ENCODE peak calls at places on chromosomes 4 and X, in nine cellular contexts. L is CD8-positive, alpha-beta T cell; E is IMR-90; S is heart left ventricle; W is heart right ventricle; O is right atrium auricular region; Y is uterus; I is H9; R is coronary artery. M is an unnamed sample.

GRCh38 chr4:1410491-1411325 is 4.5 kb upstream of the NKX1-1 start:
- DNase-seq in Y (no peak), O (peak; percentile 49), S (peak; percentile 51), L (no peak), E (peak; percentile 16), W (peak; percentile 63), I (peak; percentile 87), R (peak; percentile 62), M (no peak)

GRCh38 chr4:86970447-86971354 is 35.9 kb downstream of the AFF1 start:
- DNase-seq in O (no peak), R (no peak), E (no peak), S (peak; percentile 38), L (no peak), Y (no peak), W (peak; percentile 16), I (no peak), M (no peak)

GRCh38 chrX:74804574-74804973 is 120.7 kb downstream of the NEXMIF start:
- DNase-seq in R (no peak), W (no peak), S (no peak), O (no peak), Y (no peak), L (no peak), E (no peak), I (no peak), M (no peak)

GRCh38 chr4:110619001-110619350 is 3.9 kb downstream of the PITX2 start:
- DNase-seq in O (no peak), L (no peak), S (no peak), W (no peak), Y (no peak), I (no peak), E (no peak), R (no peak), M (no peak)

GRCh38 chrX:16771483-16772398 is 14.5 kb upstream of the TXLNG start:
- DNase-seq in S (no peak), W (no peak), Y (no peak), R (no peak), E (peak; percentile 86), L (no peak), O (no peak), I (peak; percentile 83), M (no peak)

GRCh38 chr4:42390622-42391355 is 6.5 kb upstream of the SHISA3 start:
- DNase-seq in W (no peak), L (no peak), S (no peak), O (no peak), E (no peak), I (no peak), Y (no peak), R (no peak), M (no peak)

GRCh38 chr4:186258216-186258811 is 7.7 kb upstream of the F11 start:
- DNase-seq in W (no peak), Y (no peak), L (no peak), I (no peak), E (no peak), R (no peak), O (no peak), S (no peak), M (no peak)

GRCh38 chrX:9902651-9903050 is 64.5 kb upstream of the CLDN34 start:
- DNase-seq in E (peak; percentile 34), S (no peak), R (no peak), Y (no peak), W (no peak), L (no peak), O (no peak), I (no peak), M (no peak)

GRCh38 chr4:11079171-11079570 is 349.5 kb downstream of the HS3ST1 start:
- DNase-seq in I (no peak), S (no peak), Y (no peak), E (no peak), L (no peak), R (no peak), W (no peak), O (no peak), M (no peak)

GRCh38 chr4:169338246-169338645 is 67.5 kb upstream of the SH3RF1 start:
- DNase-seq in Y (no peak), W (no peak), S (no peak), E (peak; percentile 79), I (no peak), O (no peak), L (no peak), R (no peak), M (no peak)
- H3K27ac ChIP-seq in Y (no peak overlapping the region), W (no peak overlapping the region), S (no peak overlapping the region), E (peak overlapping the region; percentile 91), I (no peak overlapping the region), O (no peak overlapping the region), L (no peak overlapping the region), R (no peak overlapping the region), M (no peak overlapping the region)

GRCh38 chr4:48909697-48910096 is 3.1 kb upstream of the OCIAD2 start:
- DNase-seq in R (no peak), L (no peak), Y (peak; percentile 78), O (no peak), I (peak; percentile 44), E (peak; percentile 99), S (no peak), W (no peak), M (peak; percentile 3)
- H3K27ac ChIP-seq in R (no peak overlapping the region), L (no peak overlapping the region), Y (peak overlapping the region; percentile 63), O (no peak overlapping the region), I (no peak overlapping the region), E (no peak overlapping the region), S (no peak overlapping the region), W (no peak overlapping the region), M (no peak overlapping the region)

GRCh38 chr4:153479118-153479517 is 13.0 kb downstream of the TMEM131L start:
- DNase-seq in O (no peak), L (no peak), R (no peak), Y (no peak), E (no peak), S (no peak), W (no peak), I (no peak), M (no peak)
- H3K27ac ChIP-seq in O (no peak overlapping the region), L (no peak overlapping the region), R (no peak overlapping the region), Y (no peak overlapping the region), E (no peak overlapping the region), S (no peak overlapping the region), W (peak overlapping the region; percentile 26), I (no peak overlapping the region), M (no peak overlapping the region)

GRCh38 chr4:107853444-107854325 is 29.0 kb downstream of the SGMS2 start:
- DNase-seq in W (no peak), E (peak; percentile 72), L (no peak), R (no peak), Y (peak; percentile 33), S (no peak), I (no peak), O (no peak), M (no peak)
- H3K27ac ChIP-seq in W (peak overlapping the region; percentile 78), E (no peak overlapping the region), L (no peak overlapping the region), R (peak overlapping the region; percentile 20), Y (peak overlapping the region; percentile 70), S (peak overlapping the region; percentile 77), I (no peak overlapping the region), O (peak overlapping the region; percentile 68), M (no peak overlapping the region)

GRCh38 chr4:6633091-6633906 is 7.2 kb upstream of the MRFAP1 start:
- DNase-seq in O (no peak), R (no peak), S (no peak), W (no peak), Y (no peak), E (peak; percentile 49), L (no peak), I (no peak), M (no peak)
- H3K27ac ChIP-seq in O (no peak overlapping the region), R (no peak overlapping the region), S (no peak overlapping the region), W (no peak overlapping the region), Y (no peak overlapping the region), E (peak overlapping the region; percentile 29), L (no peak overlapping the region), I (no peak overlapping the region), M (no peak overlapping the region)

GRCh38 chr4:85928775-85929585 is 430.9 kb downstream of the MAPK10 start:
- DNase-seq in I (no peak), O (no peak), R (no peak), E (peak; percentile 47), L (no peak), W (no peak), S (no peak), Y (no peak), M (no peak)
- H3K27ac ChIP-seq in I (no peak overlapping the region), O (no peak overlapping the region), R (no peak overlapping the region), E (no peak overlapping the region), L (no peak overlapping the region), W (no peak overlapping the region), S (peak overlapping the region; percentile 22), Y (no peak overlapping the region), M (no peak overlapping the region)

GRCh38 chr4:153257151-153257620 is 52.9 kb downstream of the TRIM2 start:
- DNase-seq in R (no peak), E (peak; percentile 83), L (no peak), I (peak; percentile 77), O (no peak), W (no peak), S (peak; percentile 29), Y (peak; percentile 51), M (peak; percentile 91)
- H3K27ac ChIP-seq in R (no peak overlapping the region), E (peak overlapping the region; percentile 31), L (no peak overlapping the region), I (peak overlapping the region; percentile 91), O (no peak overlapping the region), W (no peak overlapping the region), S (no peak overlapping the region), Y (no peak overlapping the region), M (peak overlapping the region; percentile 76)

DNA sequence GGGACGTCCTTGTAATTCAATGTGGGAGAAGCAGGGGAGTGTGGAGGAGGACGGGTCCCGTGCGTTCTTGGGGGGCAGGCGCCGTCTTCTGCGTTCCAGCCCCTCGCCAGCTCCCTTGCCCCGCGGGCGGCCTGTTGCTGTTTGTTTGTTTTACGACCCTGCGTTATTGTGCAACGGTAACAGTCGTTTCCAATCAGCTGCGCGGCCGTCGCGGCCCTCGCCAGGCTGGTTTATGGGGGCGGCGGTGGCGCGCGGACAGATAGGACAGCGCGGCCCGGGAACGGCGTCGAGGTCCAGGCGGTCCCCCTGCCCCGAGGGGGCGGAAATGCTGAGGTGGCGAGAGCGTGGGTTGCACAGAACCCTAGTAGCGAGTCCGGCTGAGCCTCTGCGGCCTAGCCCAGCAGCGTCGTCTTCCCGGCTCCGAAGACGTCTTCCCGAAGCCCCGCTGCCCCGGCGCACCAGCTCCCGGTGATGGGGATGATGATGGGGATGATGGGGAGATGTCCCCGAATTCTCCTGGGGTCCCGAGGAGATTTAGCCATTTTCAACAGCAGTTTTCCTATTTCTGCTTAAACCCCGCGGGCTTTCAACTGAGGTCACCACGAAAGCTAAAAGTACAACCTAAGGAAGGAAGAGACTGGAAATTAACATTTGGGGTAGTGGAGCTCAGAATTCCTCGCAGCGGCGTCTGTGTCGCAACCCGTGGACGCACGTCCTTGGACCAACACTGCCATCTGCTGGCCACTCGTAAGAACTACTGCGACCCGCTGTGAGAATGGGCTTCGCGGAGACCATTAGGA is 4.8 kb downstream of the PDGFRA start:
- DNase-seq in R (no peak), O (peak; percentile 83), I (peak; percentile 73), E (peak; percentile 82), Y (peak; percentile 82), L (peak; percentile 29), W (peak; percentile 73), S (peak; percentile 85), M (peak; percentile 25)
- H3K27ac ChIP-seq in R (peak overlapping the region; percentile 93), O (peak overlapping the region; percentile 68), I (no peak overlapping the region), E (peak overlapping the region; percentile 93), Y (peak overlapping the region; percentile 82), L (no peak overlapping the region), W (peak overlapping the region; percentile 65), S (peak overlapping the region; percentile 68), M (no peak overlapping the region)

GRCh38 chrX:29617725-29618124 is 597.6 kb upstream of the MAGEB2 start:
- DNase-seq in O (no peak), R (no peak), W (no peak), I (no peak), Y (no peak), E (no peak), S (no peak), L (no peak), M (no peak)
- H3K27ac ChIP-seq in O (no peak overlapping the region), R (no peak overlapping the region), W (no peak overlapping the region), I (no peak overlapping the region), Y (no peak overlapping the region), E (no peak overlapping the region), S (no peak overlapping the region), L (no peak overlapping the region), M (no peak overlapping the region)